ENCODE peak calls at places on chromosome 13, in eight cellular contexts. R is ovary, V is uterus, G is gastrocnemius medialis, C is right lobe of liver, X is breast epithelium, W is IMR-90, H is tibial nerve. T is an unnamed sample.

GRCh38 chr13:100602472-100603142 is 14.0 kb upstream of the GGACT start:
- DNase-seq in C (no peak), G (no peak), V (peak), H (no peak), R (no peak), X (no peak), W (no peak), T (no peak)

GRCh38 chr13:101626925-101627555 is 174.6 kb downstream of the ITGBL1 start:
- DNase-seq in C (no peak), V (no peak), R (no peak), X (no peak), W (peak), H (no peak), G (no peak), T (no peak)

GRCh38 chr13:114067886-114068722 is 64.3 kb downstream of the RASA3 start:
- DNase-seq in G (peak), V (no peak), W (no peak), R (no peak), H (no peak), C (no peak), X (no peak), T (no peak)

GRCh38 chr13:112672651-112673284 is 17.1 kb upstream of the ATP11A start:
- DNase-seq in H (no peak), G (no peak), C (no peak), X (no peak), R (no peak), W (no peak), V (no peak), T (no peak)

GRCh38 chr13:48448963-48449614 is 36.2 kb upstream of the LPAR6 start:
- DNase-seq in G (no peak), W (peak), X (no peak), R (no peak), H (no peak), C (no peak), V (no peak), T (no peak)

GRCh38 chr13:112118451-112119064 is 51.6 kb downstream of the SOX1 start:
- DNase-seq in V (no peak), C (no peak), X (no peak), R (no peak), G (no peak), W (no peak), H (no peak), T (no peak)

GRCh38 chr13:75366380-75367280 is 115.3 kb downstream of the TBC1D4 start:
- DNase-seq in R (no peak), X (no peak), H (no peak), V (no peak), G (no peak), C (no peak), W (no peak), T (no peak)

GRCh38 chr13:102399791-102400618 is 1.8 kb downstream of the FGF14 start:
- DNase-seq in W (no peak), X (no peak), C (peak), H (no peak), V (peak), G (no peak), R (no peak), T (peak)

GRCh38 chr13:44855860-44856259 is 133.4 kb downstream of the NUFIP1 start:
- DNase-seq in X (no peak), V (no peak), R (no peak), W (no peak), G (no peak), H (no peak), C (no peak), T (no peak)

GRCh38 chr13:44857736-44858135 is 131.5 kb downstream of the NUFIP1 start:
- DNase-seq in R (no peak), V (no peak), H (no peak), X (no peak), W (no peak), C (no peak), G (no peak), T (no peak)

GRCh38 chr13:44853641-44854040 is 135.6 kb downstream of the NUFIP1 start:
- DNase-seq in X (peak), V (no peak), C (peak), H (no peak), W (no peak), R (no peak), G (no peak), T (peak)

GRCh38 chr13:44857061-44857460 is 132.2 kb downstream of the NUFIP1 start:
- DNase-seq in H (no peak), W (no peak), C (no peak), G (no peak), V (no peak), X (no peak), R (no peak), T (no peak)

GRCh38 chr13:44854264-44855060 is 134.8 kb downstream of the NUFIP1 start:
- DNase-seq in G (peak), H (no peak), W (peak), R (no peak), V (no peak), X (no peak), C (no peak), T (peak)
- TF ChIP-seq POLR2A in G (peak), H (no peak), W (no peak), R (no peak), V (no peak), X (no peak), C (no peak), T (peak)

GRCh38 chr13:54975676-54976075 is 1947.1 kb downstream of the OLFM4 start:
- DNase-seq in X (no peak), V (no peak), W (no peak), H (no peak), C (no peak), G (no peak), R (no peak), T (no peak)
- TF ChIP-seq CTCF in X (no peak), V (no peak), W (no peak), H (no peak), C (no peak), G (no peak), R (no peak), T (no peak)

GRCh38 chr13:105918842-105919741 is 616.4 kb downstream of the EFNB2 start:
- DNase-seq in W (peak), H (no peak), G (no peak), X (no peak), V (no peak), R (no peak), C (no peak), T (no peak)
- TF ChIP-seq POLR2A in W (no peak), H (no peak), G (no peak), X (no peak), V (no peak), R (no peak), C (no peak), T (no peak)

DNA sequence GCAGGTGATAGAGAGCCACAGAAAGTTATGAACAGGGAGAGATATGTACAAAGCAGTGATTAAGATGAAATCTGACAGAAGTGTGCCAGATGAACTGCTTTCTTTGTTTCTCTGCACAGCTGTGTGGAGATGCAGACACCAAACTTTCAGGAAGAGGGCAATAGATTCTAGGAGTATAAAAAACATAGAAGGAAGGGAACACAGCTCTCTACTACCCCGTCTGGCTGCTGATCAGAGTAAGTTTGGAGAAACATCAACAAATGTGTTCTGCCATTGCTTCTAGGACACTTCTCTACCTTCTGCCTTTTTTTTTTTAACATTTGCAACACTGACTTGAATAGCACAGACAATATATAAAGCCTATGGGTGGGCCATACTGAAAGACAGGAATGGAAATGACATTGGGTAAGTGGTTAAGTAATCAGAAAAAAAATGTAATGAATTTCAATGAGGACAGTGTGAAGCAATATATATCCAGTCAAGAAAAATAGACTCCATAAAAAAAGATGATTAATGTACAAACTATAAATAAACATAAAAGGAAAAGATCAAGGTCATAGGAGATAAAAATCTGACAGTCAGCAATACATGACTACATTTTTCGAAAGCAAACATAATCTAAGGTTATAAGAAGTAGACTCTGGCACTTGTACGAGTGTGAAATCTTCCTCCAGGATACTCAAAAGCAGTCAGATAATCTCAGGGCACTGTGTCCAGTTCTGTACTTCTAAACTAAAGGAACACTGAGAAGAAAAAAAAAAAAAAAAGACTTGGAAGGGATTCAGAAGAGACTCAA is 21.4 kb downstream of the NUFIP1 start:
- DNase-seq in W (peak), C (no peak), V (no peak), R (no peak), X (no peak), G (no peak), H (no peak), T (peak)
- TF ChIP-seq CTCF in W (peak), C (no peak), V (peak), R (no peak), X (no peak), G (peak), H (no peak), T (peak)

DNA sequence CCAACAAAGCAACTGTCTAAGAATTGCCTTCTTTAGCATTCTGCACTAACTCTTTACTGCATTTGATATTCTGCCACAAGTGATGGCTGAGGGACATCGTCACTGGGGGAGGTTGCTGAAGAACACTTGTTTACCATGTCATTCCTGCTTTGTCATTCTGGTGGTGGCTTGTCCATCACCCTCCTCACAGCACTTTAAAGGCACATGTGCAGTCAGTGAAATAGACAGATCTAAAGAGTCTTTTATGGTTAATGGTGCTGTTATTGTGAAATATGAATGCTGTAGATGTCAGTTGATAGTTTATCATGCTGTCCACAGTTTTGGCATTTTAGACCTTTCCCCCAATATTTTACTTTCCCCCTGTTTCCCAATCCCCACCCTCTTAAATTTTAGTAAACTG is 120.9 kb upstream of the TSC22D1 start:
- DNase-seq in C (no peak), V (no peak), G (peak), W (no peak), X (no peak), H (no peak), R (no peak), T (no peak)
- TF ChIP-seq POLR2A in C (no peak), V (no peak), G (peak), W (no peak), X (no peak), H (no peak), R (no peak), T (no peak)

DNA sequence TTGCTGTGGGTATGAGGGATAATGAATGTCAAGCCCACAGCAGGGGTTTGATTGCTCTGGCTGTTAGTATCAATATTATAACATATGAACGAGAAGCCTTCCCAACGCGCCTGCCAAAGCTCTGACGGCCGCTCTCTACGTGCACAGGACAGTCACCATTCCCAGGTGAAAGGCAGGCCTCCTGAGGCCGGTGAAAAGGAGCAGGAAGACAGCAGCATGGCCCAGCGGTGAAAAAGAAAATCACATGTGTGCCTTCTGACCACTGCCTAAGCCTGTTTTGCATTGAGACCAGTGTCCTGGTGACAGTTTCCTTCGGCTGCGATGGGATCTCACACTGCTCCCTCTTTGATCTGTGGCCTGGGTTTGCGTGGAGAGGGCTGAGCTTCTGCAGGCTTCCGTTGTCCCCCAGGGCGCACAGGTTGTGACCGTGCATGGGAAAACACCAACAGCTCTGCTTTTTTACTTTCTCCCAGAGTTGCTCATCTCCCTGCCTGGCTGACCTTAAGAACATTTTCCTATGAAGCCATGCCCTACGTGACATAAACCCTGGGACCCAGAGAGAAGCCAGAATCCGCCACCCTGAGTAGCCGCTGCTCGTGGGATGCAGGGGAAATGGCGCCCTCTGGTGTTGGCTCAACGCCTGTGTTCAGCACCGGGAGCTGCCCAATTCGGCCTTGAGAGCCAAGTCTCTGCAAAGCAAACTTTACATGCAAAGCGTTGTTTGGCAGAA is 112.0 kb upstream of the GPR12 start:
- DNase-seq in C (peak), W (peak), G (no peak), R (no peak), H (no peak), V (no peak), X (no peak), T (peak)
- TF ChIP-seq CTCF in C (peak), W (peak), G (no peak), R (no peak), H (peak), V (no peak), X (peak), T (peak)

GRCh38 chr13:25170554-25171107 is 1.5 kb downstream of the AMER2 start:
- DNase-seq in G (no peak), R (no peak), H (no peak), X (no peak), W (no peak), C (no peak), V (no peak), T (no peak)
- TF ChIP-seq POLR2A in G (no peak), R (no peak), H (no peak), X (no peak), W (no peak), C (no peak), V (no peak), T (no peak)

GRCh38 chr13:42832341-42833153 is 51.2 kb downstream of the FAM216B start:
- DNase-seq in W (peak), V (peak), R (peak), G (no peak), C (no peak), H (no peak), X (no peak), T (peak)

GRCh38 chr13:42835012-42835411 is 53.6 kb downstream of the FAM216B start:
- DNase-seq in C (no peak), G (no peak), W (no peak), V (no peak), X (no peak), R (no peak), H (no peak), T (no peak)

GRCh38 chr13:42836930-42837329 is 55.5 kb downstream of the FAM216B start:
- DNase-seq in W (peak), V (no peak), X (no peak), C (peak), H (no peak), R (no peak), G (no peak), T (peak)
- TF ChIP-seq CTCF in W (peak), V (no peak), X (peak), C (peak), H (no peak), R (no peak), G (no peak), T (no peak)

GRCh38 chr13:110636053-110636475 is 20.7 kb downstream of the NAXD start:
- DNase-seq in W (no peak), R (no peak), X (no peak), H (no peak), G (no peak), V (no peak), C (no peak), T (no peak)
- TF ChIP-seq POLR2A in W (no peak), R (no peak), X (no peak), H (no peak), G (no peak), V (no peak), C (no peak), T (no peak)

GRCh38 chr13:61954092-61954491 is 538.4 kb upstream of the PCDH20 start:
- DNase-seq in R (no peak), G (no peak), C (no peak), V (no peak), W (peak), H (no peak), X (no peak), T (no peak)
- TF ChIP-seq CTCF in R (no peak), G (no peak), C (peak), V (no peak), W (no peak), H (peak), X (no peak), T (peak)

T was measured in body of pancreas.